ENCODE peak calls at places on chromosomes 11 and 22, in four cellular contexts. One of them, this sample, is unnamed.
A peak's percentile ranks its signal among the peaks of the same experiment; 100 is the strongest.

GRCh38 chr11:14361951-14362350 is 3.0 kb upstream of the RRAS2 start:
- DNase-seq in K562: no peak
- DNase-seq in WTC11: no peak
- DNase-seq in SK-N-SH: no peak
- DNase-seq in this sample: no peak

GRCh38 chr22:19523240-19524169 is 705 bp downstream of the CLDN5 start:
- DNase-seq in SK-N-SH: peak; percentile 65
- DNase-seq in K562: peak; percentile 42
- DNase-seq in WTC11: peak; percentile 70
- DNase-seq in this sample: no peak

GRCh38 chr11:64356498-64357411 is 2.2 kb upstream of the RPS6KA4 start:
- DNase-seq in K562: peak; percentile 78
- DNase-seq in WTC11: peak; percentile 93
- DNase-seq in SK-N-SH: peak; percentile 83
- DNase-seq in this sample: peak; percentile 65

GRCh38 chr11:69930081-69931059 is 111.2 kb upstream of the FGF3 start:
- DNase-seq in WTC11: peak; percentile 6
- DNase-seq in K562: no peak
- DNase-seq in SK-N-SH: no peak
- DNase-seq in this sample: no peak

GRCh38 chr11:70712471-70712870 is 314.1 kb downstream of the CTTN start:
- DNase-seq in SK-N-SH: no peak
- DNase-seq in WTC11: peak; percentile 45
- DNase-seq in K562: peak; percentile 49
- DNase-seq in this sample: no peak

GRCh38 chr11:63543711-63544110 is 7.1 kb downstream of the PLAAT4 start:
- DNase-seq in K562: no peak
- DNase-seq in SK-N-SH: no peak
- DNase-seq in WTC11: no peak
- DNase-seq in this sample: no peak

GRCh38 chr11:59899532-59899931 is 20.9 kb downstream of the OOSP3 start:
- DNase-seq in K562: no peak
- DNase-seq in SK-N-SH: no peak
- DNase-seq in WTC11: no peak
- DNase-seq in this sample: no peak

GRCh38 chr11:93689166-93689734 is 27.8 kb downstream of the CEP295 start:
- DNase-seq in SK-N-SH: no peak
- DNase-seq in K562: no peak
- DNase-seq in WTC11: no peak
- DNase-seq in this sample: no peak

GRCh38 chr11:60939828-60940227 is 12.1 kb downstream of the SLC15A3 start:
- DNase-seq in WTC11: no peak
- DNase-seq in SK-N-SH: no peak
- DNase-seq in K562: no peak
- DNase-seq in this sample: no peak

GRCh38 chr11:64176751-64177150 is 9.2 kb upstream of the STIP1 start:
- DNase-seq in WTC11: no peak
- DNase-seq in SK-N-SH: no peak
- DNase-seq in K562: no peak
- DNase-seq in this sample: no peak

GRCh38 chr11:94787798-94788197 is 19.6 kb downstream of the AMOTL1 start:
- DNase-seq in K562: peak; percentile 60
- DNase-seq in SK-N-SH: no peak
- DNase-seq in WTC11: no peak
- DNase-seq in this sample: no peak

GRCh38 chr22:42635531-42635930 is 4.9 kb downstream of the ATP5MGL start:
- DNase-seq in WTC11: no peak
- DNase-seq in SK-N-SH: no peak
- DNase-seq in K562: no peak
- DNase-seq in this sample: no peak

GRCh38 chr22:48752451-48753380 is 1075.0 kb downstream of the BRD1 start:
- DNase-seq in WTC11: no peak
- DNase-seq in K562: no peak
- DNase-seq in SK-N-SH: no peak
- DNase-seq in this sample: no peak

GRCh38 chr11:101866619-101867491 is 48.0 kb upstream of the CEP126 start:
- DNase-seq in K562: no peak
- DNase-seq in WTC11: no peak
- DNase-seq in SK-N-SH: no peak
- DNase-seq in this sample: peak; percentile 93

GRCh38 chr11:70129051-70129592 is 51.0 kb downstream of the ANO1 start:
- DNase-seq in K562: no peak
- DNase-seq in WTC11: no peak
- DNase-seq in SK-N-SH: no peak
- DNase-seq in this sample: no peak

GRCh38 chr11:23727821-23728220 is 769.0 kb upstream of the LUZP2 start:
- DNase-seq in WTC11: no peak
- DNase-seq in K562: no peak
- DNase-seq in SK-N-SH: no peak
- DNase-seq in this sample: no peak

GRCh38 chr22:47267531-47268282 is 505.3 kb downstream of the TBC1D22A start:
- DNase-seq in WTC11: no peak
- DNase-seq in SK-N-SH: no peak
- DNase-seq in K562: no peak
- DNase-seq in this sample: no peak

GRCh38 chr11:32173435-32173834 is 82.6 kb downstream of the RCN1 start:
- DNase-seq in WTC11: peak; percentile 77
- DNase-seq in K562: no peak
- DNase-seq in SK-N-SH: peak; percentile 48
- DNase-seq in this sample: peak; percentile 38

GRCh38 chr11:26187639-26188038 is 144.3 kb upstream of the ANO3 start:
- DNase-seq in WTC11: no peak
- DNase-seq in SK-N-SH: no peak
- DNase-seq in K562: no peak
- DNase-seq in this sample: peak; percentile 62

GRCh38 chr11:132595711-132596111 is 936.6 kb downstream of the OPCML start:
- DNase-seq in K562: no peak
- DNase-seq in SK-N-SH: peak; percentile 32
- DNase-seq in WTC11: no peak
- DNase-seq in this sample: no peak

GRCh38 chr11:84249344-84250135 is 963.4 kb upstream of the CCDC90B start:
- DNase-seq in WTC11: no peak
- DNase-seq in SK-N-SH: no peak
- DNase-seq in K562: no peak
- DNase-seq in this sample: no peak

GRCh38 chr11:2330696-2331095 is 28.9 kb downstream of the TSPAN32 start:
- DNase-seq in WTC11: no peak
- DNase-seq in K562: no peak
- DNase-seq in SK-N-SH: no peak
- DNase-seq in this sample: no peak

GRCh38 chr11:44028816-44029506 is 18.8 kb upstream of the ACCSL start:
- DNase-seq in SK-N-SH: no peak
- DNase-seq in WTC11: no peak
- DNase-seq in K562: no peak
- DNase-seq in this sample: no peak

GRCh38 chr11:113114452-113115027 is 153.3 kb downstream of the NCAM1 start:
- DNase-seq in SK-N-SH: peak; percentile 49
- DNase-seq in K562: no peak
- DNase-seq in WTC11: peak; percentile 62
- DNase-seq in this sample: peak; percentile 3

GRCh38 chr11:2928605-2929510 is at the start of gene PHLDA2:
- DNase-seq in K562: peak; percentile 75
- DNase-seq in SK-N-SH: peak; percentile 74
- DNase-seq in WTC11: peak; percentile 61
- DNase-seq in this sample: no peak

GRCh38 chr11:112885744-112886706 is 75.2 kb upstream of the NCAM1 start:
- DNase-seq in WTC11: no peak
- DNase-seq in SK-N-SH: no peak
- DNase-seq in K562: no peak
- DNase-seq in this sample: no peak

GRCh38 chr11:49995559-49995958 is 13.2 kb upstream of the OR4C12 start:
- DNase-seq in WTC11: peak; percentile 32
- DNase-seq in K562: peak; percentile 39
- DNase-seq in SK-N-SH: peak; percentile 18
- DNase-seq in this sample: peak; percentile 73

GRCh38 chr22:17477401-17477833 is 85.9 kb upstream of the SLC25A18 start:
- DNase-seq in SK-N-SH: no peak
- DNase-seq in WTC11: no peak
- DNase-seq in K562: no peak
- DNase-seq in this sample: no peak

GRCh38 chr11:77559686-77560425 is 29.9 kb upstream of the AQP11 start:
- DNase-seq in K562: no peak
- DNase-seq in SK-N-SH: no peak
- DNase-seq in WTC11: no peak
- DNase-seq in this sample: no peak

GRCh38 chr11:84747871-84748270 is 879.3 kb downstream of the DLG2 start:
- DNase-seq in K562: no peak
- DNase-seq in SK-N-SH: no peak
- DNase-seq in WTC11: no peak
- DNase-seq in this sample: no peak

GRCh38 chr22:28395520-28395919 is 284.1 kb downstream of the TTC28 start:
- DNase-seq in K562: no peak
- DNase-seq in WTC11: no peak
- DNase-seq in SK-N-SH: no peak
- DNase-seq in this sample: no peak

GRCh38 chr11:73152086-73152853 is 10.2 kb upstream of the FCHSD2 start:
- DNase-seq in K562: no peak
- DNase-seq in SK-N-SH: no peak
- DNase-seq in WTC11: no peak
- DNase-seq in this sample: no peak

GRCh38 chr11:47355283-47356128 is 3.0 kb upstream of the MYBPC3 start:
- DNase-seq in SK-N-SH: peak; percentile 93
- DNase-seq in K562: peak; percentile 78
- DNase-seq in WTC11: peak; percentile 99
- DNase-seq in this sample: peak; percentile 86

GRCh38 chr11:65810046-65810868 is 23.4 kb downstream of the OVOL1 start:
- DNase-seq in WTC11: no peak
- DNase-seq in K562: no peak
- DNase-seq in SK-N-SH: no peak
- DNase-seq in this sample: peak; percentile 27

GRCh38 chr11:117720061-117720511 is 76.9 kb downstream of the DSCAML1 start:
- DNase-seq in K562: no peak
- DNase-seq in SK-N-SH: no peak
- DNase-seq in WTC11: peak; percentile 35
- DNase-seq in this sample: no peak

GRCh38 chr11:117717485-117718314 is 79.3 kb downstream of the DSCAML1 start:
- DNase-seq in K562: no peak
- DNase-seq in WTC11: peak; percentile 50
- DNase-seq in SK-N-SH: peak; percentile 75
- DNase-seq in this sample: peak; percentile 68

GRCh38 chr11:117716652-117717440 is 80.2 kb downstream of the DSCAML1 start:
- DNase-seq in WTC11: no peak
- DNase-seq in SK-N-SH: no peak
- DNase-seq in K562: no peak
- DNase-seq in this sample: no peak

GRCh38 chr11:117722074-117722473 is 74.9 kb downstream of the DSCAML1 start:
- DNase-seq in SK-N-SH: no peak
- DNase-seq in WTC11: no peak
- DNase-seq in K562: no peak
- DNase-seq in this sample: no peak

GRCh38 chr11:117719480-117719879 is 77.5 kb downstream of the DSCAML1 start:
- DNase-seq in K562: no peak
- DNase-seq in WTC11: no peak
- DNase-seq in SK-N-SH: no peak
- DNase-seq in this sample: no peak
- TF ChIP-seq FOXJ3 in K562: no peak
- TF ChIP-seq FOXJ3 in WTC11: no peak
- TF ChIP-seq FOXJ3 in SK-N-SH: no peak
- TF ChIP-seq FOXJ3 in this sample: no peak

DNA sequence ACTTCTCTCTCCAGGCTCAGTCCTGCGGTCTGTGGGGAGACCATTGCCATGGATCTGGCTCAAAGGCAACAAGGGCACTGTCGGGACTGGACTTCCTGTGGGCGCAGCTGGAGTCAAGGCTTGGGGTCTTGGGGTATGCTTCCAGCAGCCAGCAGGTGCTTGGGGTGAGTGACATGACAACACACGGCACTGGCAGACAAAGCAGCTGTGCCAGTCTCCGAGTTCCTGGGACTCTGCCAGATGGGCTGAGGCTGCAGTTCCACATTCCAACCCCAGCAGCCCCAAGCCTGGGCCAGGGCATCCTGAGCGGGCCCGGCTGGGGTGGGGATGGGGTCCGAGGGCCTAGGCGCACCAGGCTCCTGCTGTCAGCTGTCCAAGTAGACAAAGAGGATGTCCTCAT is 12.3 kb downstream of the GUCD1 start:
- DNase-seq in K562: no peak
- DNase-seq in WTC11: no peak
- DNase-seq in SK-N-SH: no peak
- DNase-seq in this sample: no peak
- TF ChIP-seq FOXJ3 in K562: no peak
- TF ChIP-seq FOXJ3 in WTC11: no peak
- TF ChIP-seq FOXJ3 in SK-N-SH: no peak
- TF ChIP-seq FOXJ3 in this sample: no peak

DNA sequence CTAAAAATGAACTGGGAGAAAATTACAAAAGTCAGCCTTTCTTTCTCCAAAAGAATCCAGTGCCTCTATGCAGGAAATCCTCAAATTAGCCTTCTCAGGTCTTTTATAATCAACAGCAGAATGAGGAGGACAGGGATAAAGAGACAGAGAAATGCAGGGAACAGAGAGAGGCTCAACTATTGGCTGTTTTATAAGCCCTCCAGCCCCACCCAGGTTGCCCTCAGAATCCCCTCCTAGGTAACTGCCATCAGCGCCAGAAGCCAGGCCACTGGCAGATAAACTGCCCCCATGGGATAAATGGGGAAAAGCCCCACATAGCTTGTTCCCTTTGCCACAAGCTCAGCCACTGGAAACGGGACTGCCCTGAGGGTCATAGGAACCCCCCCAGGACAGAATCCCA is 10.9 kb upstream of the HMOX1 start:
- DNase-seq in SK-N-SH: no peak
- DNase-seq in WTC11: no peak
- DNase-seq in K562: no peak
- DNase-seq in this sample: no peak
- TF ChIP-seq FOXJ3 in SK-N-SH: no peak
- TF ChIP-seq FOXJ3 in WTC11: no peak
- TF ChIP-seq FOXJ3 in K562: no peak
- TF ChIP-seq FOXJ3 in this sample: no peak

GRCh38 chr11:68583047-68583446 is 101.3 kb upstream of the GAL start:
- DNase-seq in K562: no peak
- DNase-seq in SK-N-SH: no peak
- DNase-seq in WTC11: no peak
- DNase-seq in this sample: no peak

GRCh38 chr11:68581901-68582300 is 102.4 kb upstream of the GAL start:
- DNase-seq in K562: no peak
- DNase-seq in SK-N-SH: no peak
- DNase-seq in WTC11: no peak
- DNase-seq in this sample: no peak

GRCh38 chr11:68581439-68581838 is 102.9 kb upstream of the GAL start:
- DNase-seq in K562: no peak
- DNase-seq in WTC11: no peak
- DNase-seq in SK-N-SH: no peak
- DNase-seq in this sample: no peak

GRCh38 chr11:68584097-68584496 is 100.2 kb upstream of the GAL start:
- DNase-seq in SK-N-SH: peak; percentile 55
- DNase-seq in K562: peak; percentile 63
- DNase-seq in WTC11: peak; percentile 87
- DNase-seq in this sample: peak; percentile 15

GRCh38 chr11:68582416-68583046 is 101.8 kb upstream of the GAL start:
- DNase-seq in SK-N-SH: no peak
- DNase-seq in WTC11: no peak
- DNase-seq in K562: no peak
- DNase-seq in this sample: no peak
- TF ChIP-seq FOXJ3 in SK-N-SH: no peak
- TF ChIP-seq FOXJ3 in WTC11: no peak
- TF ChIP-seq FOXJ3 in K562: no peak
- TF ChIP-seq FOXJ3 in this sample: no peak

This sample was measured in HepG2.